ENCODE peak calls at places on chromosome 19, in eight cellular contexts. A, T, U, B, Y, V, O and L are unnamed samples.

GRCh38 chr19:14337510-14337909 is 43.7 kb upstream of the ADGRE5 start:
- DNase-seq in A (peak), T (no peak), U (no peak), B (no peak), Y (peak), V (peak), O (peak), L (no peak)

GRCh38 chr19:458091-459042 is 2.5 kb downstream of the SHC2 start:
- DNase-seq in A (no peak), T (no peak), U (no peak), B (no peak), Y (no peak), V (no peak), O (no peak), L (no peak)

GRCh38 chr19:16461630-16462051 is 10.1 kb downstream of the EPS15L1 start:
- DNase-seq in A (no peak), T (no peak), U (no peak), B (no peak), Y (no peak), V (no peak), O (no peak), L (no peak)

GRCh38 chr19:22708983-22709382 is 74.9 kb downstream of the ZNF492 start:
- DNase-seq in A (no peak), T (no peak), U (no peak), B (no peak), Y (no peak), V (no peak), O (no peak), L (no peak)

GRCh38 chr19:49061445-49061844 is 3.2 kb downstream of the NTF4 start:
- DNase-seq in A (no peak), T (no peak), U (no peak), B (no peak), Y (no peak), V (no peak), O (no peak), L (no peak)

GRCh38 chr19:47836038-47836437 is 14.3 kb downstream of the CRX start:
- DNase-seq in A (no peak), T (no peak), U (no peak), B (no peak), Y (no peak), V (no peak), O (no peak), L (no peak)

GRCh38 chr19:41299046-41299754 is 10.8 kb upstream of the CCDC97 start:
- DNase-seq in A (no peak), T (no peak), U (no peak), B (no peak), Y (no peak), V (no peak), O (no peak), L (no peak)

GRCh38 chr19:29539668-29540067 is 13.9 kb downstream of the VSTM2B start:
- DNase-seq in A (no peak), T (no peak), U (no peak), B (no peak), Y (no peak), V (no peak), O (no peak), L (no peak)

GRCh38 chr19:13899393-13899792 is 6.5 kb downstream of the BRME1 start:
- DNase-seq in A (no peak), T (no peak), U (no peak), B (no peak), Y (no peak), V (no peak), O (no peak), L (no peak)

GRCh38 chr19:15432018-15432494 is 13.3 kb upstream of the AKAP8L start:
- DNase-seq in A (no peak), T (peak), U (no peak), B (no peak), Y (no peak), V (peak), O (no peak), L (no peak)

GRCh38 chr19:15428956-15429824 is 10.4 kb upstream of the AKAP8L start:
- DNase-seq in A (no peak), T (no peak), U (no peak), B (no peak), Y (no peak), V (no peak), O (no peak), L (no peak)

GRCh38 chr19:15429825-15430467 is 11.2 kb upstream of the AKAP8L start:
- DNase-seq in A (no peak), T (no peak), U (no peak), B (no peak), Y (no peak), V (no peak), O (no peak), L (no peak)

GRCh38 chr19:15431396-15432017 is 12.7 kb upstream of the AKAP8L start:
- DNase-seq in A (no peak), T (no peak), U (no peak), B (no peak), Y (no peak), V (peak), O (no peak), L (no peak)

GRCh38 chr19:15430526-15431120 is 11.8 kb upstream of the AKAP8L start:
- DNase-seq in A (no peak), T (no peak), U (no peak), B (no peak), Y (no peak), V (no peak), O (no peak), L (no peak)
- H3K4me3 ChIP-seq in A (no peak), T (no peak), U (no peak), B (peak), Y (peak), V (no peak), O (no peak), L (peak)

GRCh38 chr19:3526507-3527244 is 12.3 kb upstream of the TEKTIP1 start:
- DNase-seq in A (no peak), T (no peak), U (no peak), B (no peak), Y (no peak), V (no peak), O (no peak), L (no peak)
- TF ChIP-seq CTCF in A (no peak), T (peak), U (no peak), B (peak), Y (no peak), V (peak), O (no peak), L (no peak)

GRCh38 chr19:4868286-4868834 is 893 bp upstream of the PLIN3 start:
- DNase-seq in A (no peak), T (no peak), U (no peak), B (no peak), Y (no peak), V (no peak), O (no peak), L (no peak)
- H3K4me3 ChIP-seq in A (no peak), T (no peak), U (no peak), B (no peak), Y (no peak), V (no peak), O (no peak), L (no peak)

GRCh38 chr19:54211214-54211613 is 10.6 kb downstream of the RPS9 start:
- DNase-seq in A (peak), T (no peak), U (no peak), B (no peak), Y (no peak), V (no peak), O (no peak), L (no peak)
- TF ChIP-seq CTCF in A (no peak), T (no peak), U (no peak), B (no peak), Y (no peak), V (no peak), O (no peak), L (no peak)

DNA sequence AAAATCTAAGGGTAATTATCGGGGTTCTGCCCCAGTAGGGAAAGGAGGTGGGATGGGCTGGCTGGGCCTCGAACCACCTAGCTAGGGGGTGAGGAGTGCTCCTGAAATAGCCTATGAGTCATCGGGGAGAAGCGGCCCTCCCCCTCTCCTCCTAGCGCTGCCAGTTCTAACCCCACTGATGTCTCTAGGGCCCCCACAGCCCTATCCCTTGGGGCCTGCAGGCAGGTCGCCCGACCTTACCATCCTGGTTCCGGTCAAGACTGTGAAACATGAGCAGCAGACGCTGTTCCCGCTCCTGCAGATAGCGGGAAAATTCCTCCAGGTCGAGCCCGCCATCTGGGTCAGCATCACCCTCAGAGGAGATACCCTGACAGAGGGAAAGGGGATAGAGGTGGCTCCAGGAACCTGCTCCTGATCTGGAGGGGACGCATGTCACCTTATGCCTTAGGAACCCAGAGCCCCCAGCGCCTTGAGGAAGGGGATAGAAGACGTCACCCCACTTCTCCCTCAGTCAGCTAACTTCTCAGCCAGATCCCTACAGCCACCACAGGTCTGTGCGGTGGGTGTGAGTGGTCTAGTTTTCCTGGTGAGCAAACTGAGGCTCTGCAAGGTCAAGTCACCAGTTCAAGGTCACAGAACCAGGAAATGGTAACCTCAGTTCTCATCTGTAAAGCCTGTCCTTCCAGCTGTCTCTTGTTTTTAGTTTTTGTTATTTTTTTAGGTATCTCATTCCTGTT is 1.5 kb downstream of the SLC25A23 start:
- DNase-seq in A (no peak), T (no peak), U (no peak), B (no peak), Y (peak), V (no peak), O (peak), L (no peak)
- H3K4me3 ChIP-seq in A (no peak), T (no peak), U (no peak), B (no peak), Y (no peak), V (peak), O (no peak), L (no peak)

GRCh38 chr19:7535035-7535992 is at the start of gene PNPLA6:
- DNase-seq in A (peak), T (peak), U (peak), B (peak), Y (peak), V (peak), O (peak), L (peak)

GRCh38 chr19:7533281-7533819 is 2.2 kb upstream of the PNPLA6 start:
- DNase-seq in A (peak), T (peak), U (no peak), B (no peak), Y (peak), V (peak), O (peak), L (peak)

GRCh38 chr19:7534531-7534980 is 961 bp upstream of the PNPLA6 start:
- DNase-seq in A (peak), T (peak), U (no peak), B (peak), Y (peak), V (peak), O (peak), L (peak)

GRCh38 chr19:7533925-7534480 is 1.5 kb upstream of the PNPLA6 start:
- DNase-seq in A (peak), T (peak), U (no peak), B (peak), Y (peak), V (peak), O (peak), L (peak)

DNA sequence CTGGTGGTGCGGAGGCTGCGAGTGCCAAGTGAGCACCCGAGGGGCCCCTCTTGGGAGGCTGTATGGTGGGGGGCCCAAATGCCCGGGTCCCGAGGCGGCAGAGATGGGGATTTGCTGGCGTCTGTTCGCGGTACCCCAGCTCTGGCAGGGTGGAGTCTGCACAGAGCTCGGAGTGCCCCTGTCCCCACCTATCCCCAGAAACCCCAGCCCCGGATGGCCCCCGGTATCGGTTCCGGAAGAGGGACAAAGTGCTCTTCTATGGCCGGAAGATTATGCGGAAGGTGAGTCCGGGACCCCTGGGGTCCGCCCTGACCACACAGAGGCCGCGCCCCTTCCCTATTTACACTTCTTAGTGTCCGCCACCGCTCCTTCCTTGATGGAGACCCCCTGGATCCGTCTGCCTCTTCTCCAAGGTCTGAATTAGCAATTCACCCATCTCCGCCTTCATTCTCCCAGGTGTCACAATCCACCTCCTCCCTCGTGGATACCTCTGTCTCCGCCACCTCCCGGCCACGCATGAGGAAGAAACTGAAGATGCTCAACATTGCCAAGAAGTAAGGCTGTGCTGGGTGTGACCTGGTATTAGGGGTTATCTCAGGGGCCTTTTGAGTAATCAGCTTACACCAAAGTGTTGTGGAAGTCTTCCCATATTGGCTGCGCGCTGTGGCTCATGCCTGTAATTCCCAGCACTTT is 622 bp downstream of the PNPLA6 start:
- DNase-seq in A (no peak), T (no peak), U (no peak), B (no peak), Y (no peak), V (no peak), O (no peak), L (no peak)
- TF ChIP-seq CTCF in A (no peak), T (no peak), U (no peak), B (no peak), Y (no peak), V (no peak), O (no peak), L (no peak)

DNA sequence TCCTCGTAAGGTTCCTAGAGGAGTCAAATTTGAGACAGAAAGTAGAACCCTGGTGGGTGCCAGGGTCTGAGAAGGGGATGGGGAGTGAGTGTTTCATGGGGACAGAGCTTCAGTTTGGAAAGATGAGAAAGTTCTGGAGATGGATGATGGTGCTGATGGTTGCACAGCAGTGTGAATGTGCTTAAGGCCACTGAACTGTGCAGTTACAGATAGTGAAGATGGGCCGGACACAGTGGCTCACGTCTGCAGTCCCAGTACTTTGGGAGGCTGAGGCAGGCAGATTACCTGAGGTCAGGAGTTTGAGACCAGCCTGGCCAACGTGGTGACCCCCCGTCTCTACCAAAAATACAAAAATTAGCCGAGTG is 917 bp downstream of the SPC24 start:
- DNase-seq in A (no peak), T (no peak), U (no peak), B (no peak), Y (no peak), V (no peak), O (no peak), L (no peak)
- H3K4me3 ChIP-seq in A (no peak), T (no peak), U (peak), B (peak), Y (peak), V (peak), O (peak), L (peak)

DNA sequence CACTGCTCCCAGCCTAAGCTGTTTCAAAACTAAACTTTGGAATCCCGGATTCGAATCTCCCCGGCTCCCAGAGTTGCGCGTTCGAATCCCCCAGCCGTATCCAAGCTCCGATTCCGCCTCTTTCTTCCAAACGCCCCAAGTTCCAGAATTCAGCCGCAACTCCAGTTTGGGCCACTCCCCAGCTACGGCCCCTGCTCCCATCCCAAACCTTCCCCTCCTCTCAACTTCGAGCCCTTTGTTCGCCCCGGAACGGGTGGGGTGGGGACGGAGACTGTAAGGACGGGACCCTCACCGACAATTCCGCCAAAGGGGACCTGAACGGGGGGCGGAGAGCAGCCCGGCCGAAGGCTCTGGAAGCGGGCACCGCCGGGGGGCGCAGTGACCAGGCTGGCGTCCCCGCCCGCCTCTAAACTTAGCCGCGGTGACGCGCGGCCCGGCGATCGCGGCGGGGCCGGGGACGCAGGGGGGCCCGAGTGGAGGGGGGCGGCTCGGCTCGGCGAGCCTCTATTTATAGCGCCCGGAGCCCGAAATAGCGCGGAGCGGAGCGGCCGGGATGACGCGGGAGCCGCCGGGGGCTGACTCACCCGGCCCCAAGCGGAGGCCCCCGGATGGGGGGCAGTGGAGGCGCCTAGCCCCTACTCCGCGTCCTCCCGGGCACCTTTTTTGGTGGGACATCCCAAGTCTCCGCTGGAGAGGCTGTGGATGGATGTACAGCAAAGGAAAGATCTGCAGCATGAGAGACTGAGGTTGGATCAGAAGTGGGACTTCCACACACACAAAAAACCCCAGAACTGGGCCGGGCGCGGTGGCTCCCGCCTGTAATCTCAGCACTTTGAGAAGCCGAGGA is 4.9 kb upstream of the ERCC1 start:
- DNase-seq in A (no peak), T (peak), U (no peak), B (no peak), Y (peak), V (peak), O (peak), L (peak)
- TF ChIP-seq CTCF in A (no peak), T (no peak), U (peak), B (peak), Y (peak), V (peak), O (peak), L (peak)

GRCh38 chr19:5681446-5682292 is 842 bp downstream of the HSD11B1L start:
- DNase-seq in A (no peak), T (no peak), U (no peak), B (no peak), Y (no peak), V (no peak), O (no peak), L (no peak)
- H3K4me3 ChIP-seq in A (no peak), T (peak), U (no peak), B (peak), Y (peak), V (peak), O (peak), L (peak)

DNA sequence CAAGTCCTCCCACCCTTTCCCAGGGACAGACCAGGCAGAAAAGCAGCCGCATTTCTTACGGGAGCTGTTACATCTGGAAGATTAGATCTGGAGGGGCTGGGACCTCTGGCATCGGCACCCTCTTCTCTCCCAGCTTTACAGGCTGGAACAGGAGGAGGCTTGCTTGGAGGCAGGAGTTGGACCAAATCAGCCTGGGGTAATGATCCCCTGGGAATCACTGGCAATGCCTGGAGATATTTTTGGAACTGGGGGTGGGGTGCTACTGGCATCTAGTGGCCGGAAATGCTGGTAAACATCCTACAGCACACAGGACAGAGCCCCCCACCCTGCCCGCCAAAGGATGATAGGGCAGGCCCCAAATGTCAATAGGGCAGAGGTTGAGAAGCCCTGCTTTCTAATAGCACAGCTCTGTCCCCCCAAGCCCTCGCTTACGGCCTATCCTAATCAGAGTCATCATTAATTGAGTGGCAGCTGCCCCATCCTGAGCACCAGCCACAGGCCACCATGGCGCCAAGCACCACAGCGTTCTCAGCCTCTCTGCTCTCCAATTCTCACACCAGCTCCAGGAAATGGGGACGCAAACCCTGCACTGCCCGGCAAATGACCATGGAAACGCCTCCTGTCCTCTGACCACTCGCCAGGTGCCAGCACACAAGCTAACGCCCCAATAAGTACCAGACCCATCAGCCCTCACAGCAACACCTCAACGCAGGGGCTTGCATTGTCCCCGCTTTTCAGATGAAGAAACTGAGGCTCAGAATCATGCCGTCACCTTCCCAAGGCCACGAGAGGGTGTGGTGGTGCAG is 20.6 kb downstream of the LRRC4B start:
- DNase-seq in A (no peak), T (no peak), U (no peak), B (no peak), Y (no peak), V (no peak), O (no peak), L (no peak)
- TF ChIP-seq CTCF in A (no peak), T (no peak), U (no peak), B (no peak), Y (no peak), V (peak), O (no peak), L (no peak)